ENCODE peak calls at places on chromosomes 11 and 22, in eight cellular contexts. R is right atrium auricular region, Z is pancreas, F is cardiac muscle cell, O is upper lobe of right lung, X is hepatocyte, L is stomach, W is fibroblast of lung. G is an unnamed sample.

GRCh38 chr22:24117942-24118341 is 63.3 kb upstream of the SUSD2 start:
- DNase-seq in R (no peak), Z (no peak), F (no peak), O (no peak), X (no peak), L (no peak), W (no peak), G (no peak)

GRCh38 chr11:17972987-17973386 is 39.9 kb downstream of the SERGEF start:
- DNase-seq in R (no peak), Z (no peak), F (peak; percentile 80), O (no peak), X (peak; percentile 71), L (no peak), W (peak; percentile 94), G (no peak)

GRCh38 chr11:15828241-15828903 is 528.0 kb downstream of the SOX6 start:
- DNase-seq in R (no peak), Z (no peak), F (no peak), O (no peak), X (no peak), L (no peak), W (no peak), G (no peak)

GRCh38 chr11:124194696-124195418 is 11.7 kb downstream of the OR10D3 start:
- DNase-seq in R (peak; percentile 71), Z (no peak), F (peak; percentile 32), O (no peak), X (peak; percentile 74), L (peak; percentile 39), W (peak; percentile 80), G (no peak)

GRCh38 chr11:58394195-58394594 is 12.5 kb downstream of the OR5B3 start:
- DNase-seq in R (no peak), Z (no peak), F (no peak), O (no peak), X (no peak), L (no peak), W (peak; percentile 41), G (no peak)

GRCh38 chr11:16001899-16002426 is 354.4 kb downstream of the SOX6 start:
- DNase-seq in R (no peak), Z (no peak), F (no peak), O (peak; percentile 48), X (peak; percentile 67), L (peak; percentile 43), W (peak; percentile 98), G (no peak)

GRCh38 chr11:19711911-19712280 is 741 bp upstream of the NAV2 start:
- DNase-seq in R (peak; percentile 78), Z (no peak), F (no peak), O (no peak), X (no peak), L (no peak), W (no peak), G (no peak)

GRCh38 chr11:104618949-104619348 is 279.3 kb downstream of the CASP12 start:
- DNase-seq in R (no peak), Z (no peak), F (no peak), O (no peak), X (no peak), L (no peak), W (no peak), G (no peak)

GRCh38 chr11:119774180-119774763 is 45.3 kb upstream of the NECTIN1 start:
- DNase-seq in R (no peak), Z (peak; percentile 22), F (peak; percentile 85), O (peak; percentile 36), X (peak; percentile 65), L (no peak), W (peak; percentile 25), G (no peak)

GRCh38 chr22:37299969-37300509 is 17.7 kb downstream of the CYTH4 start:
- DNase-seq in R (no peak), Z (no peak), F (no peak), O (no peak), X (no peak), L (no peak), W (no peak), G (no peak)

GRCh38 chr22:50730013-50730891 is 7.8 kb upstream of the ACR start:
- DNase-seq in R (no peak), Z (peak; percentile 48), F (no peak), O (peak; percentile 64), X (no peak), L (no peak), W (no peak), G (no peak)

GRCh38 chr22:50728523-50728931 is 9.5 kb upstream of the ACR start:
- DNase-seq in R (no peak), Z (peak; percentile 44), F (no peak), O (peak; percentile 51), X (no peak), L (no peak), W (no peak), G (no peak)

GRCh38 chr22:50727678-50728522 is 10.1 kb upstream of the ACR start:
- DNase-seq in R (no peak), Z (peak; percentile 45), F (no peak), O (peak; percentile 59), X (no peak), L (no peak), W (no peak), G (no peak)

GRCh38 chr22:50730941-50731661 is 6.9 kb upstream of the ACR start:
- DNase-seq in R (no peak), Z (peak; percentile 49), F (no peak), O (peak; percentile 69), X (no peak), L (no peak), W (no peak), G (no peak)

GRCh38 chr22:50729391-50730012 is 8.5 kb upstream of the ACR start:
- DNase-seq in R (no peak), Z (peak; percentile 49), F (no peak), O (peak; percentile 60), X (no peak), L (no peak), W (no peak), G (no peak)
- H3K4me3 ChIP-seq in R (no peak overlapping the region), Z (no peak overlapping the region), F (no peak overlapping the region), O (no peak overlapping the region), X (no peak overlapping the region), L (no peak overlapping the region), W (no peak overlapping the region), G (no peak overlapping the region)

GRCh38 chr11:83054904-83055380 is 16.8 kb downstream of the RAB30 start:
- DNase-seq in R (no peak), Z (no peak), F (no peak), O (no peak), X (peak; percentile 19), L (no peak), W (no peak), G (no peak)
- H3K27ac ChIP-seq in R (no peak overlapping the region), Z (no peak overlapping the region), F (no peak overlapping the region), O (no peak overlapping the region), X (peak overlapping the region; percentile 45), L (peak overlapping the region; percentile 50), W (no peak overlapping the region), G (no peak overlapping the region)

GRCh38 chr11:403761-404431 is 9.9 kb downstream of the PKP3 start:
- DNase-seq in R (no peak), Z (peak; percentile 57), F (no peak), O (no peak), X (no peak), L (no peak), W (no peak), G (no peak)

GRCh38 chr11:404551-405264 is 10.1 kb downstream of the SIGIRR start:
- DNase-seq in R (no peak), Z (peak; percentile 55), F (no peak), O (no peak), X (no peak), L (no peak), W (no peak), G (no peak)

GRCh38 chr11:405976-406795 is 8.6 kb downstream of the SIGIRR start:
- DNase-seq in R (no peak), Z (peak; percentile 61), F (no peak), O (peak; percentile 67), X (no peak), L (no peak), W (no peak), G (no peak)

GRCh38 chr11:406796-407650 is 7.8 kb downstream of the SIGIRR start:
- DNase-seq in R (peak; percentile 79), Z (peak; percentile 80), F (peak; percentile 84), O (peak; percentile 91), X (peak; percentile 89), L (peak; percentile 78), W (peak; percentile 71), G (no peak)

DNA sequence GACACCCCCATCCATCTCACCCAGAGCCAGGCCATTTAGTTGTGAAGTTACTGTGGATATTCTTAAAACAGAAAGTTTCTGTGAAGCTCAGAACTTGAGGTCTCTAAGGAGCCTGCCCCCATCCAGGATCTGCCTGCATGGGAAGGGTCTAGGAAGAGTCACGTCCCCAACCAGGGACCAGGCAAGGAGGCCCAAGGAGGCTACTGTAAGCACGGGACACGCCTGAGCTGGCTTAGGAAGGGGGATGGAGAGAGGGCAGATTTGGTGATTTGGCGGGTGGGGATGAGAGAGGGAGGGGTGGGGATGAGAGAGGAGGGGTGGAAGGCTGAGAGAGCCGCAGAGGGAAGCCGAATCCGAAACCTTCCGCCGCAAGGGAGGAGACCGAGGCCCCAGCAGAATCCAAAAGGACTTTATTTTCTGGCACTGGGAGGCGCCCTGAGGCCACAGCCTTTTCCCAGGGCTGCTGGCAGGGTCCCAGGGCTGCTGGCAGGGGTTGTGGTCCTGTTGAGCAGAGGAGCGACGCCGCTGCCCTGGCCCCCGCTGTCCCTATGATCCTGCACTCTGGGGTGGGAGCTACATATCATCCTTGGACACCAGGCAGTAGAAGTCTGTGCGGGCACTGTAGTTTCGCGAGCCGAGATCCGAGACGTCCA is 9.3 kb downstream of the SIGIRR start:
- DNase-seq in R (no peak), Z (peak; percentile 62), F (no peak), O (no peak), X (no peak), L (peak; percentile 64), W (peak; percentile 29), G (no peak)
- H3K4me3 ChIP-seq in R (no peak overlapping the region), Z (no peak overlapping the region), F (no peak overlapping the region), O (no peak overlapping the region), X (no peak overlapping the region), L (peak overlapping the region; percentile 52), W (no peak overlapping the region), G (no peak overlapping the region)

GRCh38 chr11:68139395-68139794 is 18.2 kb upstream of the CHKA start:
- DNase-seq in R (no peak), Z (no peak), F (no peak), O (no peak), X (no peak), L (no peak), W (no peak), G (no peak)

GRCh38 chr11:68136866-68137265 is 15.7 kb upstream of the CHKA start:
- DNase-seq in R (no peak), Z (no peak), F (no peak), O (no peak), X (no peak), L (peak; percentile 20), W (no peak), G (no peak)

GRCh38 chr11:68140496-68141246 is 19.5 kb upstream of the CHKA start:
- DNase-seq in R (no peak), Z (no peak), F (no peak), O (no peak), X (no peak), L (peak; percentile 53), W (no peak), G (no peak)

GRCh38 chr11:68137833-68138232 is 16.6 kb upstream of the CHKA start:
- DNase-seq in R (no peak), Z (no peak), F (no peak), O (no peak), X (peak; percentile 41), L (no peak), W (no peak), G (no peak)

DNA sequence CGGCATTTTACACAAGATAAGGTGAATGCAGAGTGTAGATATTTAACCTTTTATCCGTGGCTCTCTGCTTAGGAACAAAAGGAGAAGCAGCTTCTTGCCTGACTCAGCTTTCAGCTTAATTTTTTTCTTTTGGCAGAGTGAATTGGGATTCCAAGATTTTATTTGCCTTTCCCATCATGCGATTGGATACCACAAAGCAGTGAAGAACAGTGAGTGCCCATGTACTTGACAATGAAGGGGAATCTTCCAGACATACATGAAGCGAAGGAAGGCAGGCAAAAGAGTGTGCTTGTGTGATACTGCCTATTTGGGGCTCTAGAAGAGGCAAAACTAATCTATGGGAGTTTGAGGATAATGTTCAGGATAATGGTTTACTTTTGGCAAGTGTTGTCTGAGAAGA is 17.1 kb upstream of the CHKA start:
- DNase-seq in R (no peak), Z (no peak), F (no peak), O (no peak), X (no peak), L (no peak), W (no peak), G (no peak)
- H3K27ac ChIP-seq in R (no peak overlapping the region), Z (no peak overlapping the region), F (no peak overlapping the region), O (no peak overlapping the region), X (peak overlapping the region; percentile 85), L (peak overlapping the region; percentile 2), W (no peak overlapping the region), G (no peak overlapping the region)